ENCODE peak calls at places on chromosomes 12 and 14, in four cellular contexts. One of them, this sample, is unnamed.

GRCh38 chr14:102986810-102987579 is 64.5 kb downstream of the AMN start:
- DNase-seq in T-helper 22 cell: no peak
- DNase-seq in NCI-H2081: no peak
- DNase-seq in amniotic stem cell: no peak
- DNase-seq in this sample: no peak

GRCh38 chr12:46267618-46268348 is 1.1 kb downstream of the SLC38A1 start:
- DNase-seq in T-helper 22 cell: peak
- DNase-seq in NCI-H2081: no peak
- DNase-seq in amniotic stem cell: peak
- DNase-seq in this sample: peak

GRCh38 chr12:53751336-53752191 is at the start of gene CISTR:
- DNase-seq in T-helper 22 cell: no peak
- DNase-seq in NCI-H2081: peak
- DNase-seq in amniotic stem cell: no peak
- DNase-seq in this sample: no peak

GRCh38 chr12:65607271-65607880 is 216.9 kb upstream of the HMGA2 start:
- DNase-seq in T-helper 22 cell: no peak
- DNase-seq in NCI-H2081: no peak
- DNase-seq in amniotic stem cell: no peak
- DNase-seq in this sample: no peak

GRCh38 chr12:25677180-25677937 is 124.3 kb upstream of the LMNTD1 start:
- DNase-seq in T-helper 22 cell: no peak
- DNase-seq in NCI-H2081: no peak
- DNase-seq in amniotic stem cell: no peak
- DNase-seq in this sample: no peak

GRCh38 chr12:131828671-131829350 is 618 bp downstream of the MMP17 start:
- DNase-seq in T-helper 22 cell: no peak
- DNase-seq in NCI-H2081: no peak
- DNase-seq in amniotic stem cell: no peak
- DNase-seq in this sample: no peak

GRCh38 chr14:20110438-20110837 is at the start of gene OR4K17:
- DNase-seq in T-helper 22 cell: no peak
- DNase-seq in NCI-H2081: no peak
- DNase-seq in amniotic stem cell: no peak
- DNase-seq in this sample: no peak

GRCh38 chr14:100900837-100901390 is 2.6 kb downstream of the RTL1 start:
- DNase-seq in T-helper 22 cell: no peak
- DNase-seq in NCI-H2081: peak
- DNase-seq in amniotic stem cell: no peak
- DNase-seq in this sample: peak

GRCh38 chr12:24950231-24950834 is 1.4 kb upstream of the BCAT1 start:
- DNase-seq in T-helper 22 cell: no peak
- DNase-seq in NCI-H2081: no peak
- DNase-seq in amniotic stem cell: no peak
- DNase-seq in this sample: no peak

GRCh38 chr12:52427083-52427482 is 7.1 kb downstream of the KRT75 start:
- DNase-seq in T-helper 22 cell: no peak
- DNase-seq in NCI-H2081: no peak
- DNase-seq in amniotic stem cell: no peak
- DNase-seq in this sample: no peak

GRCh38 chr12:111687255-111687654 is 1.4 kb downstream of the ACAD10 start:
- DNase-seq in T-helper 22 cell: no peak
- DNase-seq in NCI-H2081: no peak
- DNase-seq in amniotic stem cell: no peak
- DNase-seq in this sample: no peak

This sample was measured in NCI-H748 treated with DMSO at 0.1 percent for 48 hours.